ENCODE peak calls at places on chromosomes 16 and 17, in four cellular contexts. X is hippocampal formation; D is activated CD4-positive, alpha-beta T cell treated with anti-CD3 and anti-CD28 coated beads, Interleukin-2, amount 50 U/mL, for 1 hour; W is A172. E is an unnamed sample.
A peak's percentile ranks its signal among the peaks of the same experiment; 100 is the strongest.

GRCh38 chr17:5329784-5330557 is 47.9 kb downstream of the RABEP1 start:
- DNase-seq in X (no peak), D (no peak), W (no peak), E (no peak)

GRCh38 chr17:19284005-19284959 is 47.1 kb downstream of the EPN2 start:
- DNase-seq in X (no peak), D (no peak), W (no peak), E (no peak)

GRCh38 chr16:68300736-68301459 is 9.8 kb downstream of the SLC7A6OS start:
- DNase-seq in D (no peak), W (no peak), X (no peak), E (no peak)

GRCh38 chr17:39939588-39940419 is 12.3 kb downstream of the LRRC3C start:
- DNase-seq in W (peak; percentile 94), D (no peak), X (no peak), E (no peak)

GRCh38 chr17:80538484-80538883 is 6.2 kb upstream of the RPTOR start:
- DNase-seq in X (no peak), D (no peak), W (no peak), E (no peak)

GRCh38 chr17:83179378-83179777 is 100.0 kb downstream of the METRNL start:
- DNase-seq in X (no peak), W (no peak), D (no peak), E (no peak)

GRCh38 chr17:78394209-78394608 is 15.8 kb downstream of the PGS1 start:
- DNase-seq in W (no peak), D (no peak), X (no peak), E (no peak)

GRCh38 chr17:80504671-80505413 is 28.4 kb upstream of the NPTX1 start:
- DNase-seq in D (no peak), W (peak; percentile 50), X (no peak), E (no peak)

GRCh38 chr16:20415541-20415940 is 6.2 kb downstream of the ACSM5 start:
- DNase-seq in X (no peak), W (peak; percentile 88), D (no peak), E (no peak)

GRCh38 chr17:60154616-60155426 is 5.0 kb downstream of the CA4 start:
- DNase-seq in W (peak; percentile 61), X (peak; percentile 24), D (no peak), E (peak; percentile 50)

GRCh38 chr17:75549246-75550138 is 24.0 kb downstream of the LLGL2 start:
- DNase-seq in X (no peak), W (no peak), D (no peak), E (no peak)

GRCh38 chr16:67166883-67167168 is 2.3 kb downstream of the HSF4 start:
- DNase-seq in X (no peak), W (no peak), D (no peak), E (no peak)

GRCh38 chr17:44203731-44204452 is 4.2 kb upstream of the ATXN7L3 start:
- DNase-seq in D (peak; percentile 39), W (peak; percentile 50), X (no peak), E (no peak)

GRCh38 chr17:10316986-10317834 is 55.6 kb downstream of the MYH13 start:
- DNase-seq in X (no peak), W (peak; percentile 59), D (peak; percentile 9), E (peak; percentile 2)

GRCh38 chr16:47037396-47037745 is 63.9 kb upstream of the DNAJA2 start:
- DNase-seq in W (no peak), D (peak; percentile 13), X (no peak), E (no peak)

GRCh38 chr17:33124871-33125551 is 133.4 kb downstream of the SPACA3 start:
- DNase-seq in W (no peak), D (no peak), X (no peak), E (no peak)

GRCh38 chr17:4998027-4998665 is 396 bp downstream of the KIF1C start:
- DNase-seq in X (no peak), D (no peak), W (no peak), E (peak; percentile 38)

GRCh38 chr17:4249452-4250029 is 14.2 kb downstream of the ANKFY1 start:
- DNase-seq in X (no peak), W (peak; percentile 39), D (no peak), E (no peak)

GRCh38 chr17:81508639-81509047 is 4.0 kb downstream of the ACTG1 start:
- DNase-seq in D (no peak), X (no peak), W (peak; percentile 40), E (no peak)

GRCh38 chr16:89135166-89135565 is 36.4 kb upstream of the CDH15 start:
- DNase-seq in X (no peak), D (no peak), W (no peak), E (no peak)

GRCh38 chr16:67719778-67720144 is 645 bp upstream of the GFOD2 start:
- DNase-seq in D (no peak), W (peak; percentile 61), X (peak; percentile 39), E (peak; percentile 19)

GRCh38 chr16:75224281-75224680 is 5.5 kb downstream of the CTRB1 start:
- DNase-seq in W (no peak), D (no peak), X (no peak), E (no peak)

E was measured in substantia nigra.